ENCODE peak calls at places on chromosome 2, in seven cellular contexts. One of them, this sample, is unnamed.

GRCh38 chr2:119520696-119521436 is 3.4 kb downstream of the SCTR start:
- DNase-seq in H9: no peak
- DNase-seq in mesenchymal stem cell: no peak
- DNase-seq in mesendoderm: no peak
- DNase-seq in trophoblast cell: no peak
- DNase-seq in IMR-90: no peak
- DNase-seq in H1: no peak
- DNase-seq in this sample: no peak

GRCh38 chr2:18153741-18154140 is 275.3 kb downstream of the KCNS3 start:
- DNase-seq in H9: no peak
- DNase-seq in mesenchymal stem cell: no peak
- DNase-seq in mesendoderm: no peak
- DNase-seq in trophoblast cell: no peak
- DNase-seq in IMR-90: no peak
- DNase-seq in H1: no peak
- DNase-seq in this sample: no peak

GRCh38 chr2:119691651-119692245 is 12.7 kb downstream of the TMEM177 start:
- DNase-seq in H9: no peak
- DNase-seq in mesenchymal stem cell: no peak
- DNase-seq in mesendoderm: no peak
- DNase-seq in trophoblast cell: no peak
- DNase-seq in IMR-90: no peak
- DNase-seq in H1: no peak
- DNase-seq in this sample: no peak

GRCh38 chr2:55153564-55154315 is 78.4 kb downstream of the CLHC1 start:
- DNase-seq in H9: no peak
- DNase-seq in mesenchymal stem cell: peak; percentile 45
- DNase-seq in mesendoderm: no peak
- DNase-seq in trophoblast cell: peak; percentile 54
- DNase-seq in IMR-90: no peak
- DNase-seq in H1: no peak
- DNase-seq in this sample: no peak

GRCh38 chr2:61694312-61695274 is 156.4 kb upstream of the XPO1 start:
- DNase-seq in H9: peak; percentile 95
- DNase-seq in mesenchymal stem cell: peak; percentile 79
- DNase-seq in mesendoderm: peak; percentile 92
- DNase-seq in trophoblast cell: peak; percentile 90
- DNase-seq in IMR-90: peak; percentile 75
- DNase-seq in H1: peak; percentile 81
- DNase-seq in this sample: peak; percentile 79

GRCh38 chr2:160220545-160221009 is 20.5 kb upstream of the ITGB6 start:
- DNase-seq in H9: no peak
- DNase-seq in mesenchymal stem cell: no peak
- DNase-seq in mesendoderm: peak; percentile 51
- DNase-seq in trophoblast cell: no peak
- DNase-seq in IMR-90: no peak
- DNase-seq in H1: no peak
- DNase-seq in this sample: no peak

GRCh38 chr2:233663911-233664310 is 7.8 kb upstream of the UGT1A9 start:
- DNase-seq in H9: no peak
- DNase-seq in mesenchymal stem cell: no peak
- DNase-seq in mesendoderm: no peak
- DNase-seq in trophoblast cell: peak; percentile 23
- DNase-seq in IMR-90: no peak
- DNase-seq in H1: no peak
- DNase-seq in this sample: no peak

GRCh38 chr2:69683170-69683971 is 39.8 kb upstream of the AAK1 start:
- DNase-seq in H9: no peak
- DNase-seq in mesenchymal stem cell: peak; percentile 75
- DNase-seq in mesendoderm: peak; percentile 19
- DNase-seq in trophoblast cell: peak; percentile 95
- DNase-seq in IMR-90: peak; percentile 85
- DNase-seq in H1: no peak
- DNase-seq in this sample: no peak

GRCh38 chr2:131155208-131155855 is 50.2 kb downstream of the PLEKHB2 start:
- DNase-seq in H9: no peak
- DNase-seq in mesenchymal stem cell: no peak
- DNase-seq in mesendoderm: no peak
- DNase-seq in trophoblast cell: no peak
- DNase-seq in IMR-90: no peak
- DNase-seq in H1: no peak
- DNase-seq in this sample: no peak

GRCh38 chr2:131035112-131035825 is 58.0 kb downstream of the FAM168B start:
- DNase-seq in H9: no peak
- DNase-seq in mesenchymal stem cell: no peak
- DNase-seq in mesendoderm: peak; percentile 26
- DNase-seq in trophoblast cell: no peak
- DNase-seq in IMR-90: no peak
- DNase-seq in H1: no peak
- DNase-seq in this sample: no peak

GRCh38 chr2:45734952-45735351 is 83.5 kb downstream of the PRKCE start:
- DNase-seq in H9: no peak
- DNase-seq in mesenchymal stem cell: no peak
- DNase-seq in mesendoderm: no peak
- DNase-seq in trophoblast cell: no peak
- DNase-seq in IMR-90: no peak
- DNase-seq in H1: no peak
- DNase-seq in this sample: no peak

GRCh38 chr2:59754336-59754735 is 799.1 kb downstream of the BCL11A start:
- DNase-seq in H9: peak; percentile 62
- DNase-seq in mesenchymal stem cell: no peak
- DNase-seq in mesendoderm: peak; percentile 35
- DNase-seq in trophoblast cell: no peak
- DNase-seq in IMR-90: no peak
- DNase-seq in H1: no peak
- DNase-seq in this sample: no peak

GRCh38 chr2:84866121-84866520 is 14.8 kb downstream of the TRABD2A start:
- DNase-seq in H9: no peak
- DNase-seq in mesenchymal stem cell: no peak
- DNase-seq in mesendoderm: no peak
- DNase-seq in trophoblast cell: no peak
- DNase-seq in IMR-90: peak; percentile 38
- DNase-seq in H1: no peak
- DNase-seq in this sample: no peak

GRCh38 chr2:168244318-168244717 is 3.1 kb downstream of the STK39 start:
- DNase-seq in H9: no peak
- DNase-seq in mesenchymal stem cell: peak; percentile 8
- DNase-seq in mesendoderm: no peak
- DNase-seq in trophoblast cell: no peak
- DNase-seq in IMR-90: no peak
- DNase-seq in H1: no peak
- DNase-seq in this sample: no peak
- H3K4me2 ChIP-seq in H9: no peak overlapping the region
- H3K4me2 ChIP-seq in mesenchymal stem cell: peak overlapping the region; percentile 4
- H3K4me2 ChIP-seq in mesendoderm: no peak overlapping the region
- H3K4me2 ChIP-seq in trophoblast cell: no peak overlapping the region
- H3K4me2 ChIP-seq in IMR-90: peak overlapping the region; percentile 23
- H3K4me2 ChIP-seq in H1: no peak overlapping the region
- H3K4me2 ChIP-seq in this sample: no peak overlapping the region

DNA sequence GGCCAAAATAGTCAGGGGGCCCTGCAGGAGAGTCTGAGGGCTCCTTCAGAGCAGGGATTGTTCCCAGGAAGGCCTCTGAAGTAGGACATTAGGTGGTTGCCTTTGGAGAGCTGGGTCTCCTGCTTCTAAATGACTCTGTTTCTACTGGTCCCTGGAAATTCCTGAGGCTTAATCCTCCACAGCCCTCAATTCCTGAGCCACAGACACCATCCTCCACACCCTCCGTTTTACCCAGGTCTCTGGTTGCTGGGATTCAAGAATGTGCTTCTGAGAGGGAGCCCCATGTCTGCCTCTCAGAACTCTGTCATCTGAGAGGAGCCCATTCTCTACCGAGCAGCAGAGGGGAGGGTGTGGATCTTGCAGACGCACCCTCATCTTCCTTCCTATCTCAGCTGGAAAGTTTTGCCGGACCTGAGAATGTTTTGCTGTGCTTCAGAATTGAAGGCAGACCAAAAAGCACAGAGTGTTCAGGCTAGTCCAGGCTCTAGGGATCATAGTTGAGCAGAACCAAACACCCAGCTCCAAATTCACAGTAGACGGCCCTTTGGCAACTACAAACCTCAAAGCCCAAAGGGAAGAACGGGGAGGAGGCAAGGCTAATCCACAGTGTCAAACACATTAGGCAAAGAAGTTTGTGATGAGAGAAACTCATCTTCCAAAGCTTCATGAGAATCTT is 8.1 kb downstream of the VIT start:
- DNase-seq in H9: no peak
- DNase-seq in mesenchymal stem cell: no peak
- DNase-seq in mesendoderm: peak; percentile 19
- DNase-seq in trophoblast cell: no peak
- DNase-seq in IMR-90: no peak
- DNase-seq in H1: no peak
- DNase-seq in this sample: no peak
- H3K4ac ChIP-seq in H9: no peak overlapping the region
- H3K4ac ChIP-seq in mesenchymal stem cell: no peak overlapping the region
- H3K4ac ChIP-seq in mesendoderm: no peak overlapping the region
- H3K4ac ChIP-seq in trophoblast cell: no peak overlapping the region
- H3K4ac ChIP-seq in IMR-90: no peak overlapping the region
- H3K4ac ChIP-seq in H1: no peak overlapping the region
- H3K4ac ChIP-seq in this sample: no peak overlapping the region

DNA sequence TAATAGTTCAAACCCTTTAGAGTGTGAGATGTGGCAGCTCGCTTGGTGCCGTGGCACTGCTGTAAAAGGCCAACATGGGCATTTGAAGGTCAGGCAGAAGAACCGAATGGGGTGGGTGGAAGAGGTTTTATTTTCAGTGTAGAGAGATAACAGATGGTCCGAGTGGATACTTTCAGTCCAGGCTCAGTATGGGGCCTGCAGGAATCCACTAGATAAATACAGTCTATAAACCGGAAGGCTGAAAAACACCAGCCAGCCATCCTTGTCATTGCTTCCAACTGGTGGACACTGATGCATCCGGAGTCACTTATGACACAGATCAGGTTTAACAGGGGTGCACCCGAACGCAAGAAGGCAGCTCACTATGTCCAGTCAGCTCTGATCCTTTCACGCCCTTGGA is 55.7 kb upstream of the AMMECR1L start:
- DNase-seq in H9: no peak
- DNase-seq in mesenchymal stem cell: no peak
- DNase-seq in mesendoderm: no peak
- DNase-seq in trophoblast cell: no peak
- DNase-seq in IMR-90: no peak
- DNase-seq in H1: no peak
- DNase-seq in this sample: no peak
- H3K4me2 ChIP-seq in H9: no peak overlapping the region
- H3K4me2 ChIP-seq in mesenchymal stem cell: no peak overlapping the region
- H3K4me2 ChIP-seq in mesendoderm: no peak overlapping the region
- H3K4me2 ChIP-seq in trophoblast cell: no peak overlapping the region
- H3K4me2 ChIP-seq in IMR-90: no peak overlapping the region
- H3K4me2 ChIP-seq in H1: no peak overlapping the region
- H3K4me2 ChIP-seq in this sample: no peak overlapping the region

DNA sequence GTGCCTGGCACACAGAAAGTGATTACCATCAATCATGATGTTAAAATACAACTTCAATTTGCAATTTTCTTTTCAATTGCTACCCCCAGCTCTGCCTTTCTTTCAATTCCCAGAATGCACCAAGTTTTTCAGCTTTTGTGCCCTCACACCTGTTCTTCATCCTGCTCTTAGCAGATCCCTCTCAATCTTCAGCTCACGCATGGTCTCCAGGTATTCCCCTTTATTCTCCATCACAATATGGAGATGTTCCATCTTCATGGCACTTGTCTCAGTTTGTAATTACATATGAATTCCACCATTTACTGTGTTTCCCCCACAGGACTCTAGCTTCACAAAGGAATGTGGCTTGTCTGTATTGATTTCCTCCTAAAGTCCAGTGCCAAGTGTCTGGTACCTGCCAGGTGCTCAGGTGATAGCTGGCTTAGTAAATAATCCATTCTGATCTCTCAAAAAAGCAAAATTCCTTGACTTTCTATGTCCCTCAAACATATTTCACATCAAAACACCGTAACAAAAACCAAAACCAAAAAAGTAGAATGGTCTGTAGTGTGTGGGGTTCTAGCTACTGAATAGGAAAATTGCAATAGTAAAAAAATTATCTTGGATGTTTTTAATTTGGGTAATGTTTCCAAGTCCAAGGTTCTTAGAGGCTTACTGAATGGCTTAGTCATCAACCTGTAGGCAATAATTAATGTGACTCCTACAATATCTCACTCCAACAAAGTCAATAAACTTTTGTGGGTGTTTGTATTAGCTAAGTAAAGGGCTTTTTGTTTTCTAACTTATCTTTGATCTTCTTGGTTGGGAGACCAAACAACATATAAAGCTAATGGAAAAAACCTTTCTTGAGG is 2.9 kb upstream of the INSIG2 start:
- DNase-seq in H9: no peak
- DNase-seq in mesenchymal stem cell: no peak
- DNase-seq in mesendoderm: no peak
- DNase-seq in trophoblast cell: no peak
- DNase-seq in IMR-90: no peak
- DNase-seq in H1: no peak
- DNase-seq in this sample: no peak
- H3K4ac ChIP-seq in H9: no peak overlapping the region
- H3K4ac ChIP-seq in mesenchymal stem cell: no peak overlapping the region
- H3K4ac ChIP-seq in mesendoderm: no peak overlapping the region
- H3K4ac ChIP-seq in trophoblast cell: no peak overlapping the region
- H3K4ac ChIP-seq in IMR-90: no peak overlapping the region
- H3K4ac ChIP-seq in H1: no peak overlapping the region
- H3K4ac ChIP-seq in this sample: no peak overlapping the region

DNA sequence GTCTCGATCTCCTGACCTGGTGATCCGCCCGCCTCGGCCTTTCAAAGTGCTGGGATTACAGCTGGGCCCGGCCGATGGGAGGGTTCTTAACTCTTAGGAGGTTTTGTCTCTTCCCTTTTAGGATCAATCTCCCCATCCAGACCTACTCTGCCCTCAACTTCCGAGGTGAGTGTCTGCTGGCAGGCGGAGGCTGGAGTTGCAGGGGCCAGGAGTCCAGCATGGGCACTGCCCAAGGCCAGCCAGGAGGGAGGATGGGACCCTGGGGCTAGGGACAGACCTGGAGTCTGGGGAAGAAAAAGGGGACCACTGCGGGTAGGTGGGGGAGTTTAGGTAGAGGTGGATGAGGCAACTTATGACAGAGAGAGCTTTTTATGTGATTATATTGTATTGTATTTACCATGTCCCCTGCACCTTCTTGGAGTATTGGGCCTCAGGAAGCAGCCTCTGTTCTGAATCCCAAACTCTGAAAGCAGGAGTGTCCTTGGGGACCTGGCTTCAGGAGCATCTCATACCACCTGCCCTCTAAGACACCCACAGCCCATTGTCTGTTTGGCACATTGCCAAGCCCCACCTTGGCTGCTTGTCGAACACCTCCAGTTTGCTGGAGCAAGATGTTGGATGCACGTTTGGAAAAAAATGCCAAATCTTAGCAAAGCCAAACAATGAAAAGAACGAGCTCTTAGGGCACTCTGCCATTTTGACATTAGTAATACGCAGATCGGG is 5.6 kb downstream of the DES start:
- DNase-seq in H9: peak; percentile 17
- DNase-seq in mesenchymal stem cell: no peak
- DNase-seq in mesendoderm: no peak
- DNase-seq in trophoblast cell: no peak
- DNase-seq in IMR-90: no peak
- DNase-seq in H1: no peak
- DNase-seq in this sample: no peak
- H3K4me2 ChIP-seq in H9: no peak overlapping the region
- H3K4me2 ChIP-seq in mesenchymal stem cell: no peak overlapping the region
- H3K4me2 ChIP-seq in mesendoderm: no peak overlapping the region
- H3K4me2 ChIP-seq in trophoblast cell: no peak overlapping the region
- H3K4me2 ChIP-seq in IMR-90: peak overlapping the region; percentile 89
- H3K4me2 ChIP-seq in H1: no peak overlapping the region
- H3K4me2 ChIP-seq in this sample: no peak overlapping the region

This sample was measured in neuronal stem cell.